ENCODE peak calls at places on chromosome 16, in nine cellular contexts. S is RWPE1, Z is lower leg skin, B is fibroblast of the aortic adventitia, A is K562, Q is stomach, M is uterus, U is HFF-Myc, I is hepatocyte. D is an unnamed sample.

GRCh38 chr16:84226026-84226425 is 13.8 kb downstream of the KCNG4 start:
- DNase-seq in I (no peak), Q (no peak), A (no peak), U (no peak), B (peak; percentile 37), S (no peak), M (no peak), Z (no peak), D (no peak)

GRCh38 chr16:14280541-14280940 is 209.4 kb downstream of the MRTFB start:
- DNase-seq in B (peak; percentile 39), A (no peak), Z (no peak), M (no peak), Q (no peak), I (no peak), U (no peak), S (no peak), D (no peak)

GRCh38 chr16:4029816-4030215 is 86.4 kb downstream of the ADCY9 start:
- DNase-seq in M (no peak), Z (no peak), S (no peak), Q (no peak), A (no peak), B (no peak), U (no peak), I (no peak), D (no peak)

GRCh38 chr16:22181843-22182242 is 19.5 kb downstream of the SDR42E2 start:
- DNase-seq in U (no peak), Q (no peak), I (no peak), A (no peak), M (no peak), B (no peak), S (no peak), Z (no peak), D (no peak)

GRCh38 chr16:27721548-27722265 is 171.8 kb downstream of the KATNIP start:
- DNase-seq in B (peak; percentile 100), S (no peak), Q (peak; percentile 34), U (peak; percentile 37), I (peak; percentile 58), M (peak; percentile 82), A (peak; percentile 22), Z (peak; percentile 93), D (no peak)

GRCh38 chr16:3938843-3939624 is 58.5 kb upstream of the CREBBP start:
- DNase-seq in M (peak; percentile 63), Z (no peak), S (peak; percentile 69), I (peak; percentile 80), A (peak; percentile 57), U (no peak), Q (peak; percentile 40), B (peak; percentile 80), D (no peak)

GRCh38 chr16:65919116-65919515 is 447.4 kb upstream of the CDH5 start:
- DNase-seq in Z (no peak), I (no peak), S (no peak), M (no peak), A (no peak), Q (no peak), B (no peak), U (no peak), D (no peak)

GRCh38 chr16:4637501-4638166 is 13.0 kb downstream of the MGRN1 start:
- DNase-seq in A (no peak), I (no peak), S (no peak), M (no peak), Q (no peak), B (no peak), Z (no peak), U (no peak), D (no peak)

GRCh38 chr16:23324727-23325126 is 22.6 kb downstream of the SCNN1B start:
- DNase-seq in A (no peak), U (no peak), S (no peak), Z (peak; percentile 86), I (peak; percentile 26), M (no peak), B (no peak), Q (peak; percentile 78), D (no peak)

GRCh38 chr16:88534731-88535141 is 35.5 kb upstream of the ZC3H18 start:
- DNase-seq in B (no peak), M (no peak), S (peak; percentile 41), I (no peak), Z (no peak), A (no peak), U (no peak), Q (no peak), D (no peak)

GRCh38 chr16:64615647-64616280 is 506.1 kb downstream of the CDH11 start:
- DNase-seq in S (no peak), Q (no peak), A (no peak), M (no peak), B (no peak), I (peak; percentile 26), Z (no peak), U (peak; percentile 5), D (no peak)

GRCh38 chr16:30361180-30361579 is 6.1 kb upstream of the CD2BP2 start:
- DNase-seq in S (no peak), Z (no peak), U (no peak), I (no peak), A (no peak), Q (no peak), M (no peak), B (no peak), D (no peak)

GRCh38 chr16:56938664-56939513 is 6.9 kb downstream of the HERPUD1 start:
- DNase-seq in U (no peak), B (no peak), I (no peak), Q (no peak), S (no peak), A (no peak), M (no peak), Z (no peak), D (no peak)

DNA sequence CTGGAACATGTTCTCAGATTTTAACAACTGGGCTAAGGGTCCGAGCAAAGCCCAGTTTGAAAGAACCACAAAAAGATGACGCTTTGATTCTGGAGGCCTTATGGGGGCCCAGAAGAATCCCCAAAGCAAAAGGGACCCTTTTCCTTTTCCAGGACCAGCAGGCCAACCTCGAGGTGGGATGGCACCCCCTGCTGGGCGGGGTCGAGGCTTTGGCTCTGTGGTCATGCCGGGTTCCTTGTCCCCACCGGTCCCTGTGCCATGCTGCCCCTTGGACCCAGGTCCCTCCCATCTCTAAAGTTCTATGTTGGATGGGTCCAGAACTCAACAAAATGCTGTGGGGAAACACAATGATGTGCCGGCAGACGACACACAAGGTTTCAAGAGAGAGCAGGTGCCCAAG is 30.9 kb downstream of the TMEM204 start:
- DNase-seq in S (no peak), M (no peak), Z (no peak), I (no peak), A (peak; percentile 37), U (no peak), B (no peak), Q (no peak), D (no peak)
- TF ChIP-seq CTCF in S (no peak), M (no peak), Z (no peak), I (no peak), A (peak; percentile 51), U (peak; percentile 47), B (no peak), Q (no peak), D (no peak)

GRCh38 chr16:364595-365491 is 5.5 kb downstream of the MRPL28 start:
- DNase-seq in M (no peak), I (no peak), Q (no peak), B (no peak), U (no peak), A (peak; percentile 50), Z (no peak), S (no peak), D (no peak)
- TF ChIP-seq CTCF in M (no peak), I (no peak), Q (no peak), B (no peak), U (no peak), A (no peak), Z (no peak), S (no peak), D (no peak)

GRCh38 chr16:19389246-19389645 is 28.4 kb upstream of the TMC5 start:
- DNase-seq in I (peak; percentile 78), S (peak; percentile 39), A (peak; percentile 74), M (no peak), B (peak; percentile 14), U (no peak), Z (no peak), Q (peak; percentile 83), D (no peak)
- TF ChIP-seq CTCF in I (peak; percentile 61), S (peak; percentile 65), A (peak; percentile 82), M (no peak), B (peak; percentile 37), U (peak; percentile 54), Z (no peak), Q (no peak), D (peak; percentile 27)

GRCh38 chr16:52581530-52581929 is 34.6 kb upstream of the TOX3 start:
- DNase-seq in Q (no peak), Z (no peak), A (peak; percentile 1), I (no peak), S (no peak), M (no peak), U (no peak), B (no peak), D (no peak)
- TF ChIP-seq CTCF in Q (no peak), Z (no peak), A (no peak), I (peak; percentile 20), S (no peak), M (no peak), U (no peak), B (no peak), D (no peak)

D was measured in dorsolateral prefrontal cortex.